ENCODE peak calls at places on chromosome 17, in eight cellular contexts. K, F, T, V, Y, N, E and U are unnamed samples.

GRCh38 chr17:835263-835662 is 53.1 kb downstream of the MRM3 start:
- DNase-seq in K (no peak), F (no peak), T (peak; percentile 99), V (peak; percentile 98), Y (peak; percentile 100), N (peak; percentile 99), E (peak; percentile 90), U (peak; percentile 98)

GRCh38 chr17:79022507-79022991 is 1.4 kb upstream of the C1QTNF1 start:
- DNase-seq in K (peak; percentile 74), F (peak; percentile 86), T (no peak), V (no peak), Y (no peak), N (no peak), E (no peak), U (no peak)

GRCh38 chr17:47955497-47956461 is 1.9 kb downstream of the PRR15L start:
- DNase-seq in K (no peak), F (no peak), T (no peak), V (no peak), Y (no peak), N (no peak), E (no peak), U (no peak)

GRCh38 chr17:54013117-54013516 is 190.4 kb downstream of the KIF2B start:
- DNase-seq in K (no peak), F (no peak), T (no peak), V (no peak), Y (no peak), N (no peak), E (no peak), U (no peak)

GRCh38 chr17:56499799-56500388 is 93.6 kb upstream of the NOG start:
- DNase-seq in K (no peak), F (no peak), T (no peak), V (no peak), Y (peak; percentile 12), N (peak; percentile 43), E (peak; percentile 14), U (peak; percentile 21)

GRCh38 chr17:59161477-59161876 is 5.9 kb downstream of the PRR11 start:
- DNase-seq in K (no peak), F (peak; percentile 13), T (no peak), V (no peak), Y (no peak), N (no peak), E (no peak), U (no peak)

GRCh38 chr17:30222741-30223175 is 12.7 kb downstream of the SLC6A4 start:
- DNase-seq in K (no peak), F (peak; percentile 37), T (no peak), V (no peak), Y (no peak), N (no peak), E (no peak), U (no peak)

GRCh38 chr17:75102385-75102821 is 7.4 kb upstream of the ARMC7 start:
- DNase-seq in K (no peak), F (no peak), T (no peak), V (no peak), Y (no peak), N (no peak), E (no peak), U (no peak)

GRCh38 chr17:27384261-27384701 is 72.0 kb upstream of the KSR1 start:
- DNase-seq in K (peak; percentile 82), F (peak; percentile 76), T (peak; percentile 93), V (peak; percentile 61), Y (peak; percentile 98), N (peak; percentile 92), E (peak; percentile 39), U (peak; percentile 98)

GRCh38 chr17:2594657-2595085 is 1.2 kb downstream of the PAFAH1B1 start:
- DNase-seq in K (no peak), F (no peak), T (no peak), V (no peak), Y (no peak), N (no peak), E (no peak), U (no peak)

GRCh38 chr17:45402916-45403315 is 29.8 kb downstream of the ARHGAP27 start:
- DNase-seq in K (no peak), F (no peak), T (no peak), V (no peak), Y (no peak), N (no peak), E (no peak), U (no peak)

GRCh38 chr17:17681744-17682292 is 560 bp downstream of the RAI1 start:
- DNase-seq in K (peak; percentile 71), F (peak; percentile 91), T (no peak), V (no peak), Y (peak; percentile 30), N (no peak), E (peak; percentile 12), U (no peak)

GRCh38 chr17:29069526-29070041 is 26.6 kb downstream of the PIPOX start:
- DNase-seq in K (peak; percentile 75), F (no peak), T (peak; percentile 2), V (no peak), Y (no peak), N (peak; percentile 6), E (no peak), U (no peak)

GRCh38 chr17:77451894-77452852 is 311.4 kb downstream of the SEC14L1 start:
- DNase-seq in K (peak; percentile 77), F (peak; percentile 95), T (no peak), V (no peak), Y (peak; percentile 81), N (peak; percentile 67), E (peak; percentile 55), U (peak; percentile 78)

GRCh38 chr17:81483085-81483861 is 29.3 kb downstream of the ACTG1 start:
- DNase-seq in K (peak; percentile 82), F (no peak), T (no peak), V (no peak), Y (no peak), N (no peak), E (no peak), U (no peak)

GRCh38 chr17:29007456-29008455 is 1.9 kb upstream of the SEZ6 start:
- DNase-seq in K (no peak), F (no peak), T (no peak), V (no peak), Y (peak; percentile 48), N (peak; percentile 54), E (peak; percentile 57), U (peak; percentile 54)

GRCh38 chr17:20613248-20613647 is 33.7 kb downstream of the CDRT15L2 start:
- DNase-seq in K (no peak), F (no peak), T (no peak), V (no peak), Y (no peak), N (no peak), E (no peak), U (no peak)

GRCh38 chr17:3802461-3803307 is 1.7 kb upstream of the ITGAE start:
- DNase-seq in K (no peak), F (peak; percentile 78), T (peak; percentile 69), V (peak; percentile 65), Y (peak; percentile 95), N (peak; percentile 90), E (peak; percentile 71), U (peak; percentile 69)

GRCh38 chr17:55691666-55692065 is 31.0 kb downstream of the TMEM100 start:
- DNase-seq in K (no peak), F (no peak), T (no peak), V (no peak), Y (no peak), N (no peak), E (no peak), U (no peak)

GRCh38 chr17:6361733-6362132 is 73.2 kb downstream of the AIPL1 start:
- DNase-seq in K (no peak), F (no peak), T (no peak), V (no peak), Y (no peak), N (no peak), E (peak; percentile 6), U (no peak)

GRCh38 chr17:67403483-67403882 is 26.4 kb downstream of the PITPNC1 start:
- DNase-seq in K (no peak), F (no peak), T (no peak), V (no peak), Y (no peak), N (no peak), E (no peak), U (no peak)

GRCh38 chr17:75521290-75521689 is 4.2 kb upstream of the LLGL2 start:
- DNase-seq in K (no peak), F (no peak), T (no peak), V (no peak), Y (no peak), N (no peak), E (no peak), U (no peak)

GRCh38 chr17:77419095-77419494 is 278.3 kb downstream of the SEC14L1 start:
- DNase-seq in K (no peak), F (no peak), T (no peak), V (no peak), Y (no peak), N (no peak), E (no peak), U (no peak)

GRCh38 chr17:2613089-2613808 is 19.8 kb downstream of the PAFAH1B1 start:
- DNase-seq in K (no peak), F (no peak), T (no peak), V (no peak), Y (no peak), N (no peak), E (no peak), U (no peak)

GRCh38 chr17:55289106-55289446 is 24.3 kb downstream of the HLF start:
- DNase-seq in K (no peak), F (no peak), T (no peak), V (no peak), Y (no peak), N (no peak), E (no peak), U (no peak)

GRCh38 chr17:75151893-75152292 is 2.4 kb downstream of the JPT1 start:
- DNase-seq in K (no peak), F (no peak), T (no peak), V (no peak), Y (peak; percentile 53), N (no peak), E (no peak), U (no peak)

GRCh38 chr17:42518755-42519545 is 17.1 kb upstream of the NAGLU start:
- DNase-seq in K (no peak), F (no peak), T (no peak), V (no peak), Y (peak; percentile 55), N (no peak), E (peak; percentile 50), U (peak; percentile 6)

GRCh38 chr17:62725791-62726249 is 82.3 kb downstream of the MARCHF10 start:
- DNase-seq in K (no peak), F (no peak), T (no peak), V (peak; percentile 40), Y (peak; percentile 85), N (no peak), E (no peak), U (peak; percentile 49)

GRCh38 chr17:65698381-65699061 is 137.1 kb upstream of the AXIN2 start:
- DNase-seq in K (no peak), F (no peak), T (no peak), V (peak; percentile 68), Y (peak; percentile 94), N (peak; percentile 37), E (no peak), U (no peak)

GRCh38 chr17:21532763-21533385 is 156.7 kb downstream of the KCNJ12 start:
- DNase-seq in K (no peak), F (no peak), T (no peak), V (no peak), Y (no peak), N (no peak), E (no peak), U (no peak)

GRCh38 chr17:44628234-44629188 is 27.8 kb upstream of the MEIOC start:
- DNase-seq in K (peak; percentile 54), F (no peak), T (no peak), V (no peak), Y (peak; percentile 40), N (no peak), E (no peak), U (no peak)

GRCh38 chr17:49572226-49572625 is 3.4 kb upstream of the NXPH3 start:
- DNase-seq in K (peak; percentile 8), F (no peak), T (no peak), V (no peak), Y (no peak), N (no peak), E (no peak), U (no peak)

GRCh38 chr17:64091571-64091970 is 38.4 kb downstream of the ERN1 start:
- DNase-seq in K (no peak), F (no peak), T (no peak), V (no peak), Y (no peak), N (no peak), E (no peak), U (no peak)

GRCh38 chr17:39963826-39964225 is 1.0 kb downstream of the GSDMA start:
- DNase-seq in K (no peak), F (no peak), T (no peak), V (no peak), Y (no peak), N (no peak), E (no peak), U (no peak)